ENCODE peak calls at places on chromosomes 13 and 19, in seven cellular contexts. U is CD8-positive, alpha-beta memory T cell; M is EL; Z is RPMI7951; V is ELF-1; W is ecto neural progenitor cell; B is activated naive CD4-positive, alpha-beta T cell treated with anti-CD3 and anti-CD28 coated beads, Interleukin-2, amount 50 U/mL, for 72 hours. G is an unnamed sample.

GRCh38 chr13:61406275-61406674 is 9.4 kb downstream of the PCDH20 start:
- DNase-seq in V (no peak), B (no peak), Z (no peak), U (no peak), W (no peak), M (no peak), G (no peak)

GRCh38 chr13:77860621-77861020 is 58.0 kb downstream of the EDNRB start:
- DNase-seq in Z (peak), B (no peak), M (peak), V (no peak), W (no peak), U (no peak), G (no peak)

GRCh38 chr13:32639502-32640105 is 53.4 kb downstream of the PDS5B start:
- DNase-seq in W (no peak), M (peak), B (no peak), Z (peak), V (no peak), U (peak), G (peak)

GRCh38 chr13:114011226-114011625 is 37.4 kb upstream of the C13orf46 start:
- DNase-seq in Z (no peak), B (no peak), U (no peak), M (no peak), V (no peak), W (no peak), G (no peak)

GRCh38 chr13:29081036-29081435 is 260.9 kb downstream of the MTUS2 start:
- DNase-seq in V (no peak), Z (no peak), M (peak), W (no peak), U (no peak), B (no peak), G (no peak)

GRCh38 chr19:38729653-38730469 is 14.4 kb downstream of the CAPN12 start:
- DNase-seq in B (peak), M (peak), W (peak), Z (peak), U (peak), V (peak), G (no peak)

GRCh38 chr19:1001538-1002166 is 1.4 kb downstream of the GRIN3B start:
- DNase-seq in W (peak), Z (no peak), M (peak), U (peak), B (no peak), V (peak), G (no peak)

GRCh38 chr13:100140441-100140840 is 51.5 kb downstream of the PCCA start:
- DNase-seq in Z (no peak), W (no peak), V (no peak), M (no peak), U (no peak), B (no peak), G (no peak)

GRCh38 chr19:42197375-42197817 is 20.1 kb downstream of the DEDD2 start:
- DNase-seq in W (no peak), U (no peak), Z (no peak), M (no peak), B (no peak), V (no peak), G (no peak)

GRCh38 chr13:25018729-25019115 is 77.2 kb upstream of the PABPC3 start:
- DNase-seq in Z (no peak), B (no peak), V (no peak), M (no peak), W (peak), U (no peak), G (no peak)

GRCh38 chr13:33543089-33543459 is 257.5 kb upstream of the STARD13 start:
- DNase-seq in B (no peak), Z (no peak), U (no peak), M (no peak), V (no peak), W (no peak), G (no peak)

GRCh38 chr13:97030705-97031452 is 36.6 kb upstream of the OXGR1 start:
- DNase-seq in W (no peak), V (no peak), B (no peak), M (peak), Z (peak), U (no peak), G (no peak)

GRCh38 chr13:43251967-43252366 is 228.6 kb downstream of the DNAJC15 start:
- DNase-seq in B (no peak), W (no peak), V (no peak), U (no peak), M (no peak), Z (no peak), G (no peak)

GRCh38 chr13:76094645-76095044 is 458.5 kb downstream of the LMO7 start:
- DNase-seq in Z (no peak), M (no peak), B (no peak), V (no peak), W (no peak), U (no peak), G (no peak)

GRCh38 chr13:39025433-39025839 is 12.5 kb downstream of the PROSER1 start:
- DNase-seq in B (no peak), W (no peak), Z (no peak), U (no peak), V (peak), M (no peak), G (no peak)

GRCh38 chr13:27533155-27533643 is 82.8 kb upstream of the MTIF3 start:
- DNase-seq in B (peak), M (peak), U (peak), V (peak), W (peak), Z (peak), G (peak)

GRCh38 chr13:25409938-25410337 is 38.2 kb downstream of the ATP8A2 start:
- DNase-seq in Z (no peak), B (no peak), U (no peak), V (no peak), W (no peak), M (no peak), G (no peak)

GRCh38 chr19:15313649-15314279 is 18.6 kb downstream of the BRD4 start:
- DNase-seq in M (no peak), W (no peak), Z (no peak), V (no peak), B (no peak), U (no peak), G (no peak)

GRCh38 chr13:46648166-46648607 is 95.2 kb downstream of the LRCH1 start:
- DNase-seq in Z (no peak), V (peak), W (no peak), B (no peak), U (no peak), M (peak), G (no peak)

GRCh38 chr13:94968040-94968756 is 255.9 kb upstream of the SOX21 start:
- DNase-seq in M (peak), B (no peak), Z (no peak), W (peak), U (no peak), V (peak), G (no peak)

GRCh38 chr19:12065100-12065538 is 588 bp downstream of the ZNF844 start:
- DNase-seq in B (no peak), M (peak), Z (peak), W (peak), U (no peak), V (peak), G (no peak)

GRCh38 chr19:47779524-47780214 is 1.2 kb downstream of the SELENOW start:
- DNase-seq in W (no peak), U (no peak), B (no peak), M (no peak), Z (no peak), V (peak), G (no peak)

GRCh38 chr19:590396-590745 is 690 bp downstream of the HCN2 start:
- DNase-seq in W (no peak), B (no peak), Z (no peak), M (peak), V (no peak), U (no peak), G (no peak)

GRCh38 chr13:42354246-42355117 is 82.5 kb downstream of the AKAP11 start:
- DNase-seq in U (no peak), M (peak), V (peak), W (peak), B (no peak), Z (peak), G (peak)

GRCh38 chr13:33545492-33545891 is 259.9 kb upstream of the STARD13 start:
- DNase-seq in U (no peak), B (no peak), V (peak), W (no peak), Z (no peak), M (no peak), G (no peak)

GRCh38 chr19:32567486-32567885 is 13.5 kb upstream of the PDCD5 start:
- DNase-seq in U (no peak), B (no peak), W (no peak), V (no peak), M (no peak), Z (no peak), G (no peak)

GRCh38 chr13:87622921-87623320 is 48.2 kb upstream of the SLITRK5 start:
- DNase-seq in M (no peak), Z (no peak), B (no peak), U (no peak), V (no peak), W (no peak), G (no peak)

GRCh38 chr19:17718988-17719711 is at the start of gene MAP1S:
- DNase-seq in U (peak), W (peak), Z (peak), M (peak), V (peak), B (peak), G (no peak)

GRCh38 chr19:49331616-49332055 is 3.6 kb upstream of the CD37 start:
- DNase-seq in B (no peak), W (no peak), M (peak), Z (peak), U (peak), V (peak), G (peak)

GRCh38 chr13:103973740-103974139 is 907.5 kb upstream of the SLC10A2 start:
- DNase-seq in B (no peak), V (no peak), W (no peak), Z (no peak), U (no peak), M (no peak), G (no peak)

GRCh38 chr19:2239771-2240770 is 3.4 kb downstream of the SF3A2 start:
- DNase-seq in W (no peak), M (peak), U (peak), V (peak), Z (peak), B (no peak), G (no peak)

GRCh38 chr19:45297674-45298073 is 25.0 kb downstream of the CKM start:
- DNase-seq in V (no peak), U (no peak), M (no peak), Z (no peak), W (no peak), B (no peak), G (no peak)

GRCh38 chr13:58318495-58319167 is 687.1 kb downstream of the PCDH17 start:
- DNase-seq in U (no peak), M (no peak), W (no peak), B (no peak), Z (no peak), V (peak), G (no peak)

GRCh38 chr13:74930402-74931165 is 551.4 kb downstream of the TBC1D4 start:
- DNase-seq in B (no peak), U (no peak), M (peak), W (no peak), Z (peak), V (no peak), G (peak)